ENCODE peak calls at places on chromosomes 4 and X, in five cellular contexts. I is ureter, W is glomerular endothelial cell, O is COR-L47, G is iPS-NIHi11. A is an unnamed sample.
A peak's percentile ranks its signal among the peaks of the same experiment; 100 is the strongest.

GRCh38 chr4:162126754-162127153 is 37.0 kb downstream of the FSTL5 start:
- DNase-seq in G (no peak), W (no peak), I (no peak), O (no peak), A (no peak)

GRCh38 chrX:115372026-115372610 is 82.6 kb downstream of the LUZP4 start:
- DNase-seq in O (no peak), I (no peak), G (peak; percentile 30), W (peak; percentile 33), A (no peak)

GRCh38 chr4:98446499-98447375 is 185.6 kb downstream of the RAP1GDS1 start:
- DNase-seq in O (no peak), W (no peak), G (no peak), I (no peak), A (peak; percentile 26)

GRCh38 chr4:150323551-150324325 is 245.5 kb downstream of the DCLK2 start:
- DNase-seq in O (no peak), W (no peak), G (no peak), I (no peak), A (no peak)

GRCh38 chr4:125958519-125958918 is 643.8 kb downstream of the FAT4 start:
- DNase-seq in I (no peak), O (no peak), W (no peak), G (no peak), A (no peak)

GRCh38 chrX:119758682-119759332 is 419 bp downstream of the SOWAHD start:
- DNase-seq in I (no peak), W (no peak), G (peak; percentile 39), O (no peak), A (no peak)

GRCh38 chrX:115297189-115297588 is 7.7 kb downstream of the LUZP4 start:
- DNase-seq in O (no peak), W (no peak), G (no peak), I (no peak), A (no peak)

GRCh38 chrX:41333994-41334865 is at the start of gene DDX3X:
- DNase-seq in I (peak; percentile 95), W (peak; percentile 73), G (peak; percentile 61), O (peak; percentile 73), A (peak; percentile 64)

GRCh38 chr4:163332526-163333405 is at the start of gene NPY1R:
- DNase-seq in W (peak; percentile 51), G (peak; percentile 82), I (peak; percentile 75), O (peak; percentile 25), A (peak; percentile 79)

GRCh38 chrX:46572295-46572936 is 1.1 kb upstream of the CHST7 start:
- DNase-seq in G (no peak), I (no peak), O (no peak), W (no peak), A (no peak)

GRCh38 chr4:120801171-120801758 is 121.3 kb downstream of the PRDM5 start:
- DNase-seq in G (no peak), I (no peak), W (no peak), O (no peak), A (peak; percentile 21)

GRCh38 chrX:129361566-129361965 is 161.7 kb downstream of the SMARCA1 start:
- DNase-seq in W (no peak), I (no peak), G (no peak), O (no peak), A (no peak)

GRCh38 chr4:15506464-15506863 is 36.8 kb downstream of the CC2D2A start:
- DNase-seq in G (no peak), W (peak; percentile 22), O (no peak), I (no peak), A (peak; percentile 79)

GRCh38 chr4:81622474-81623198 is 150.9 kb upstream of the RASGEF1B start:
- DNase-seq in W (no peak), G (no peak), I (no peak), O (no peak), A (no peak)

GRCh38 chr4:22532117-22532516 is 16.3 kb upstream of the ADGRA3 start:
- DNase-seq in G (no peak), W (no peak), O (no peak), I (no peak), A (no peak)

GRCh38 chr4:138217567-138217966 is 24.6 kb downstream of the SLC7A11 start:
- DNase-seq in W (no peak), I (no peak), O (no peak), G (peak; percentile 13), A (no peak)

GRCh38 chr4:16269742-16270522 is 43.7 kb upstream of the TAPT1 start:
- DNase-seq in O (no peak), W (no peak), I (no peak), G (no peak), A (no peak)

GRCh38 chr4:22071749-22072148 is 123.2 kb upstream of the KCNIP4 start:
- DNase-seq in O (no peak), I (no peak), W (no peak), G (no peak), A (no peak)

GRCh38 chr4:121192500-121192899 is 28.4 kb upstream of the TNIP3 start:
- DNase-seq in I (no peak), O (peak; percentile 10), W (peak; percentile 14), G (peak; percentile 25), A (no peak)

GRCh38 chrX:136128743-136129142 is 18.6 kb upstream of the FHL1 start:
- DNase-seq in G (no peak), I (no peak), O (no peak), W (no peak), A (no peak)

GRCh38 chrX:44244008-44244407 is 99.5 kb downstream of the EFHC2 start:
- DNase-seq in G (no peak), O (no peak), I (no peak), W (peak; percentile 14), A (no peak)

GRCh38 chrX:43096830-43097229 is 318.9 kb upstream of the PPP1R2C start:
- DNase-seq in G (no peak), I (no peak), W (no peak), O (no peak), A (no peak)

GRCh38 chr4:69957209-69957608 is 8.3 kb downstream of the CSN2 start:
- DNase-seq in W (no peak), O (no peak), G (no peak), I (no peak), A (no peak)